ENCODE peak calls at places on chromosomes 13 and 19, in six cellular contexts. Q, Z, H, C, A and E are unnamed samples.

GRCh38 chr19:39845621-39846175 is 481 bp downstream of the FBL start:
- DNase-seq in Q (peak; percentile 32), Z (no peak), H (peak; percentile 15), C (no peak), A (no peak), E (no peak)

GRCh38 chr13:40096357-40096911 is 441.0 kb downstream of the COG6 start:
- DNase-seq in Q (no peak), Z (no peak), H (no peak), C (no peak), A (no peak), E (no peak)

GRCh38 chr19:17872251-17873001 is 681 bp downstream of the SLC5A5 start:
- DNase-seq in Q (no peak), Z (no peak), H (no peak), C (no peak), A (no peak), E (no peak)

GRCh38 chr19:54551293-54551692 is 22.3 kb upstream of the LILRA2 start:
- DNase-seq in Q (no peak), Z (no peak), H (no peak), C (no peak), A (no peak), E (no peak)

GRCh38 chr19:56350416-56351045 is 35.9 kb upstream of the ZSCAN5A start:
- DNase-seq in Q (peak; percentile 56), Z (peak; percentile 63), H (peak; percentile 49), C (peak; percentile 21), A (no peak), E (no peak)

GRCh38 chr13:30908416-30908980 is 2.4 kb downstream of the MEDAG start:
- DNase-seq in Q (no peak), Z (no peak), H (peak; percentile 45), C (no peak), A (no peak), E (no peak)

GRCh38 chr13:97445504-97446187 is 11.7 kb downstream of the RAP2A start:
- DNase-seq in Q (no peak), Z (no peak), H (no peak), C (no peak), A (no peak), E (no peak)

GRCh38 chr13:76223565-76223964 is 587.4 kb downstream of the LMO7 start:
- DNase-seq in Q (no peak), Z (no peak), H (no peak), C (no peak), A (no peak), E (no peak)

GRCh38 chr13:102033316-102033715 is 368.5 kb downstream of the FGF14 start:
- DNase-seq in Q (no peak), Z (no peak), H (no peak), C (no peak), A (no peak), E (no peak)

GRCh38 chr13:31314961-31315360 is 115.2 kb downstream of the B3GLCT start:
- DNase-seq in Q (no peak), Z (no peak), H (no peak), C (no peak), A (no peak), E (no peak)

GRCh38 chr13:39600766-39601165 is 2.2 kb downstream of the LHFPL6 start:
- DNase-seq in Q (no peak), Z (no peak), H (no peak), C (no peak), A (peak; percentile 38), E (no peak)

GRCh38 chr19:49165111-49165750 is 7.6 kb downstream of the TRPM4 start:
- DNase-seq in Q (peak; percentile 90), Z (no peak), H (no peak), C (no peak), A (no peak), E (no peak)

GRCh38 chr19:43605875-43606568 is 5.9 kb upstream of the SRRM5 start:
- DNase-seq in Q (no peak), Z (no peak), H (no peak), C (no peak), A (no peak), E (peak; percentile 49)

GRCh38 chr19:43634877-43635560 is 4.6 kb downstream of the CADM4 start:
- DNase-seq in Q (peak; percentile 45), Z (no peak), H (peak; percentile 39), C (no peak), A (no peak), E (peak; percentile 51)

GRCh38 chr13:24323036-24323738 is 13.8 kb downstream of the C1QTNF9 start:
- DNase-seq in Q (no peak), Z (no peak), H (no peak), C (no peak), A (no peak), E (no peak)

GRCh38 chr13:19601749-19602725 is 31.4 kb upstream of the MPHOSPH8 start:
- DNase-seq in Q (peak; percentile 55), Z (peak; percentile 38), H (peak; percentile 27), C (no peak), A (no peak), E (no peak)

GRCh38 chr19:17061691-17062090 is 13.6 kb downstream of the HAUS8 start:
- DNase-seq in Q (no peak), Z (no peak), H (no peak), C (no peak), A (no peak), E (no peak)

GRCh38 chr19:739998-740715 is 10.8 kb upstream of the MISP start:
- DNase-seq in Q (no peak), Z (no peak), H (no peak), C (no peak), A (no peak), E (no peak)

GRCh38 chr19:4134351-4134750 is 10.4 kb upstream of the MAP2K2 start:
- DNase-seq in Q (no peak), Z (no peak), H (peak; percentile 13), C (no peak), A (no peak), E (no peak)

GRCh38 chr13:45737571-45738002 is 35.5 kb downstream of the CBY2 start:
- DNase-seq in Q (no peak), Z (peak; percentile 6), H (no peak), C (no peak), A (no peak), E (no peak)

GRCh38 chr19:1408300-1409203 is 1.2 kb downstream of the DAZAP1 start:
- DNase-seq in Q (peak; percentile 70), Z (peak; percentile 59), H (peak; percentile 64), C (no peak), A (no peak), E (peak; percentile 48)

GRCh38 chr19:55370305-55370988 is at the start of gene IL11:
- DNase-seq in Q (no peak), Z (no peak), H (peak; percentile 37), C (no peak), A (no peak), E (no peak)

GRCh38 chr19:52527954-52528326 is 472 bp downstream of the ZNF808 start:
- DNase-seq in Q (peak; percentile 23), Z (no peak), H (peak; percentile 1), C (no peak), A (no peak), E (no peak)

GRCh38 chr13:36818483-36819063 is 449 bp upstream of the RFXAP start:
- DNase-seq in Q (no peak), Z (no peak), H (no peak), C (no peak), A (no peak), E (no peak)

DNA sequence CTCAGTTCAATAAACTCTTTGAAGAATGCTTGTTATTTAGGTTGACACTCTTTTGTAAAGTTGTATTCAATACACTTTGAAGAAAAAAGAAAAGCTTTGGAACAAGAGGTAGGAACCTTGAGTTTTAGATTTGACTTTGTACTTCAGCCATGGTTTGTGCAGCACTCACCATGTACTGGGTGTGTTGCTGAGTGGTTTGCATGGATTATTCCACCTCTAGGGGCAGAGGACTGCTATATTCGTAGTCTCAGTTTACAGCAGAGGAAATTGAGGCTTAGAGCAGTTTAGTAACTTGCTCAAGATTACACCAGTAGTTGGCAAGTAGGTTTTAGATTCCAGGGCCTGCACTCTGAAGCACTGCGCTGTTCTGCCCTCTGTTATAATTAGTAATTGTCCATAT is 68.8 kb downstream of the DNAJC3 start:
- DNase-seq in Q (peak; percentile 15), Z (no peak), H (no peak), C (no peak), A (no peak), E (no peak)
- TF ChIP-seq CTCF in Q (peak; percentile 10), Z (no peak), H (no peak), C (no peak), A (no peak), E (no peak)

GRCh38 chr19:23764781-23765180 is 6.1 kb upstream of the ZNF681 start:
- DNase-seq in Q (no peak), Z (no peak), H (no peak), C (no peak), A (no peak), E (no peak)
- H3K4me3 ChIP-seq in Q (peak overlapping the region; percentile 43), Z (no peak overlapping the region), H (no peak overlapping the region), C (no peak overlapping the region), A (no peak overlapping the region), E (no peak overlapping the region)

DNA sequence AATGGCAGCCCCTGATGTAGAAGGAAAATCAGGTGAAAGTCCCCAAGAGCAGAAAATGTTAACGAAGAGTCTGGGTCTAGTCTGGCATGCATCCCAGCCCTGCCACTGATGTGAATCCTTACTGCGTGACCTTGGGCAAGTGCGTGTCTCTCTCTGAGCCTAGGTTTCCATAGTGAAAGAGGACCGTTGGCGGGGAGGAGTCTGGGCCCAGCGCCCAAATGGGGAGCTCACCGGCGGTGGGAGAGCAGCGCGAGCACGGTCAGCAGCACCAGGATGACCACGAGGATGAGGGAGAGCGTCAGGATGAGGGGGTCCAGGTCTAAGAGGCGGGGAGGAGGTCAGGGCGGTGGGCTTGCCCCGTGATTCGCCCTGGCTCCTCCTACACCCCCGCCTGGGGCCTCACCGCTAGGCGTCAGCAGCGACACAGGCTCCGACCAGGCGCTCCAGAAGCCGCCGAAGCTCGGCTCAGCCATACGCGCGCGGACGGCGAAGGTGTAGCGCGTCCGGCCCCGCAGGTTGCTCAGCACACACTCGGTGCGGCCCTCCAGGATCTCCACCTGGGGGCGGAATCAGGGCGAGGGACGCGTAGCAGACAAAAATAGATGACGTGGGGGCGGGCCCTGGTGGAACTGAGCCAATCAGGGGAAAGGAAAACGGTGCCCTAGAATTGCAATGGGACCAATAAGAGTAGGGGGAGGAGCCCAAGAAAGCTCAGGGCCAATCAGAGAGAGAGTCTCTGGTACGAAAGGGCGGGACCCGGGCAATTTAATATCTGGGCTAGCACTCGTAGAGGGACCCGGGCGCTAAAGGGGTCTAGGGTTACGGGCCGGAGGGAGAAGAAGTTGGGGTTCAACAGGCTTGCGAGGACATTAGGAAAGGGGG is 3.2 kb downstream of the EPOR start:
- DNase-seq in Q (peak; percentile 98), Z (peak; percentile 98), H (peak; percentile 89), C (peak; percentile 91), A (peak; percentile 92), E (peak; percentile 91)
- TF ChIP-seq CTCF in Q (peak; percentile 77), Z (peak; percentile 78), H (peak; percentile 67), C (peak; percentile 68), A (peak; percentile 59), E (peak; percentile 88)

GRCh38 chr19:9752701-9753443 is 15.7 kb downstream of the ZNF846 start:
- DNase-seq in Q (no peak), Z (no peak), H (no peak), C (no peak), A (no peak), E (no peak)

GRCh38 chr19:9757544-9758501 is 10.7 kb downstream of the ZNF846 start:
- DNase-seq in Q (no peak), Z (no peak), H (no peak), C (no peak), A (no peak), E (no peak)
- H3K4me3 ChIP-seq in Q (no peak overlapping the region), Z (no peak overlapping the region), H (no peak overlapping the region), C (no peak overlapping the region), A (no peak overlapping the region), E (no peak overlapping the region)